ENCODE peak calls at places on chromosome 7, in nine cellular contexts. E, B, V, J, N, Z, S, M and G are unnamed samples.
A peak's percentile ranks its signal among the peaks of the same experiment; 100 is the strongest.

GRCh38 chr7:134919240-134919641 is 67.1 kb upstream of the AGBL3 start:
- DNase-seq in E (no peak), B (no peak), V (no peak), J (no peak), N (no peak), Z (no peak), S (no peak), M (no peak), G (no peak)

GRCh38 chr7:8190121-8190895 is 71.7 kb downstream of the ICA1 start:
- DNase-seq in E (peak; percentile 54), B (no peak), V (no peak), J (peak; percentile 54), N (no peak), Z (peak; percentile 40), S (peak; percentile 60), M (peak; percentile 62), G (no peak)

GRCh38 chr7:985915-986741 is 3.1 kb downstream of the CYP2W1 start:
- DNase-seq in E (no peak), B (no peak), V (peak; percentile 70), J (peak; percentile 49), N (no peak), Z (no peak), S (peak; percentile 55), M (no peak), G (no peak)

GRCh38 chr7:3538051-3538450 is 237.0 kb downstream of the SDK1 start:
- DNase-seq in E (no peak), B (no peak), V (no peak), J (no peak), N (no peak), Z (no peak), S (no peak), M (no peak), G (no peak)

GRCh38 chr7:43784030-43785001 is 25.8 kb downstream of the BLVRA start:
- DNase-seq in E (no peak), B (no peak), V (no peak), J (peak; percentile 6), N (no peak), Z (no peak), S (peak; percentile 53), M (no peak), G (no peak)

GRCh38 chr7:138465046-138465445 is 5.0 kb downstream of the TRIM24 start:
- DNase-seq in E (no peak), B (no peak), V (no peak), J (peak; percentile 23), N (no peak), Z (no peak), S (no peak), M (no peak), G (no peak)

GRCh38 chr7:15515201-15515777 is 46.5 kb downstream of the AGMO start:
- DNase-seq in E (no peak), B (no peak), V (no peak), J (peak; percentile 1), N (no peak), Z (no peak), S (peak; percentile 19), M (no peak), G (no peak)

GRCh38 chr7:44496385-44496784 is 5.9 kb upstream of the NUDCD3 start:
- DNase-seq in E (no peak), B (no peak), V (no peak), J (no peak), N (no peak), Z (no peak), S (no peak), M (no peak), G (no peak)

GRCh38 chr7:96080021-96080420 is 241.9 kb downstream of the SLC25A13 start:
- DNase-seq in E (peak; percentile 12), B (no peak), V (no peak), J (peak; percentile 37), N (no peak), Z (no peak), S (no peak), M (no peak), G (no peak)

GRCh38 chr7:94374231-94374630 is 20.5 kb upstream of the COL1A2 start:
- DNase-seq in E (no peak), B (peak; percentile 95), V (peak; percentile 92), J (peak; percentile 93), N (peak; percentile 73), Z (peak; percentile 36), S (peak; percentile 96), M (peak; percentile 51), G (peak; percentile 59)

GRCh38 chr7:135206887-135207738 is 4.2 kb downstream of the WDR91 start:
- DNase-seq in E (no peak), B (no peak), V (peak; percentile 29), J (no peak), N (no peak), Z (no peak), S (no peak), M (no peak), G (no peak)

GRCh38 chr7:2558620-2559282 is at the start of gene IQCE:
- DNase-seq in E (peak; percentile 95), B (peak; percentile 98), V (peak; percentile 98), J (peak; percentile 84), N (peak; percentile 98), Z (peak; percentile 96), S (peak; percentile 95), M (peak; percentile 95), G (peak; percentile 94)

GRCh38 chr7:57432583-57432982 is 17.4 kb upstream of the ZNF716 start:
- DNase-seq in E (no peak), B (no peak), V (no peak), J (no peak), N (no peak), Z (no peak), S (no peak), M (no peak), G (no peak)

GRCh38 chr7:57438244-57438643 is 11.7 kb upstream of the ZNF716 start:
- DNase-seq in E (no peak), B (no peak), V (no peak), J (no peak), N (no peak), Z (no peak), S (no peak), M (no peak), G (peak; percentile 7)

GRCh38 chr7:57443567-57443966 is 6.4 kb upstream of the ZNF716 start:
- DNase-seq in E (no peak), B (no peak), V (no peak), J (no peak), N (no peak), Z (no peak), S (no peak), M (no peak), G (no peak)

GRCh38 chr7:57437581-57437980 is 12.4 kb upstream of the ZNF716 start:
- DNase-seq in E (no peak), B (no peak), V (no peak), J (no peak), N (no peak), Z (no peak), S (no peak), M (no peak), G (peak; percentile 14)
- H3K9me3 ChIP-seq in E (no peaks in the 10 kb centered on the region), B (no peaks in the 10 kb centered on the region), V (no peaks in the 10 kb centered on the region), J (peaks cover 25% of the 10 kb centered on the region), N (peaks cover 14% of the 10 kb centered on the region), Z (peaks cover 46% of the 10 kb centered on the region), S (no peaks in the 10 kb centered on the region), M (no peaks in the 10 kb centered on the region), G (peaks cover 32% of the 10 kb centered on the region)

GRCh38 chr7:155717010-155717744 is 72.7 kb downstream of the RBM33 start:
- DNase-seq in E (no peak), B (no peak), V (peak; percentile 21), J (no peak), N (no peak), Z (no peak), S (no peak), M (no peak), G (no peak)

GRCh38 chr7:155713382-155713781 is 68.9 kb downstream of the RBM33 start:
- DNase-seq in E (no peak), B (peak; percentile 75), V (no peak), J (no peak), N (no peak), Z (peak; percentile 45), S (no peak), M (peak; percentile 52), G (no peak)

GRCh38 chr7:155714702-155715101 is 70.2 kb downstream of the RBM33 start:
- DNase-seq in E (no peak), B (no peak), V (no peak), J (no peak), N (no peak), Z (no peak), S (no peak), M (no peak), G (no peak)

GRCh38 chr7:155711081-155711480 is 66.6 kb downstream of the RBM33 start:
- DNase-seq in E (no peak), B (no peak), V (peak; percentile 56), J (no peak), N (no peak), Z (no peak), S (no peak), M (no peak), G (no peak)

DNA sequence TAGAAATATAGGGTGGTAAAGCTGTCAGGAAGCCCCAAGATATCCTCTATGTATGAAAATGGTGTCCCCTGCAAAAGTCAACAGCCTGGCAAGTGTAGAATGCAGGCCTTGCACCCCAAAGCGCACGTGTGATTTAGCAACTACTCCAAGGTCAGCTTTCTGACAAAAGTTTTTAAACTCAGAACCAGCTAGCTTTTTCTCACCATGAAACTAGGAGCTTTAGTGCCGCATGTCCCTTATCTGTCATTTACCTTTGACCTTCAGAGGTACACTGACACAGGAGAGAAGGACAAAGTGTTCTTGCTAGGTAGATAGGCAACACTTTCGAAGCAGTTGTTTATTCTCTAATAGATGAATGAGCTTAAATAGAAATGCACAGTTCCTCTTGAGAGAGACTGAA is 70.9 kb downstream of the RBM33 start:
- DNase-seq in E (no peak), B (no peak), V (no peak), J (no peak), N (no peak), Z (no peak), S (no peak), M (no peak), G (no peak)
- H3K36me3 ChIP-seq in E (peaks cover 32% of the 10 kb centered on the region), B (no peaks in the 10 kb centered on the region), V (peaks cover 10% of the 10 kb centered on the region), J (peaks cover 38% of the 10 kb centered on the region), N (peaks cover 15% of the 10 kb centered on the region), Z (peaks cover 84% of the 10 kb centered on the region), S (peaks cover 32% of the 10 kb centered on the region), M (peaks cover 12% of the 10 kb centered on the region), G (peaks cover 8% of the 10 kb centered on the region)

DNA sequence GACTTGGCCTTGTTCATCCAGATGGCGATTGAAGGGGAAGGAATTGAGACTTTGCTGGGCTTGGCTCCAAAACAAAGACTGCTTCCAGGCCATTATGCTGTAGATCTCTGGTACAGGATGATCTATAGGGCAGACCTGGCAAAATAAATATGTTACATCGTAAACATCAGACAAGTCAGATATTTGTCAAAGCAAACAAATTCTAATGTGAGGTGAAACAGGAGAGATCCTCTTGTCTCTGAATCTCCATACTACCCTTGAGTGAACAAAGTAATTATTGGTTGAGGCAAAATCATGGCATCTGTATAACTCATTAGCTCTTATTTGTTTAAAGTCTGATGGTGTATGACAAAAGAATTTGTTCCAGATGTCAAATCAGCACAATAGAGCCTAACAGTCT is 1291.5 kb downstream of the TYW1 start:
- DNase-seq in E (no peak), B (no peak), V (no peak), J (no peak), N (no peak), Z (no peak), S (no peak), M (no peak), G (no peak)
- H3K9me3 ChIP-seq in E (no peaks in the 10 kb centered on the region), B (peaks cover 1% of the 10 kb centered on the region), V (no peaks in the 10 kb centered on the region), J (peaks cover 2% of the 10 kb centered on the region), N (peaks cover 35% of the 10 kb centered on the region), Z (peaks cover 5% of the 10 kb centered on the region), S (no peaks in the 10 kb centered on the region), M (no peaks in the 10 kb centered on the region), G (peaks cover 2% of the 10 kb centered on the region)

DNA sequence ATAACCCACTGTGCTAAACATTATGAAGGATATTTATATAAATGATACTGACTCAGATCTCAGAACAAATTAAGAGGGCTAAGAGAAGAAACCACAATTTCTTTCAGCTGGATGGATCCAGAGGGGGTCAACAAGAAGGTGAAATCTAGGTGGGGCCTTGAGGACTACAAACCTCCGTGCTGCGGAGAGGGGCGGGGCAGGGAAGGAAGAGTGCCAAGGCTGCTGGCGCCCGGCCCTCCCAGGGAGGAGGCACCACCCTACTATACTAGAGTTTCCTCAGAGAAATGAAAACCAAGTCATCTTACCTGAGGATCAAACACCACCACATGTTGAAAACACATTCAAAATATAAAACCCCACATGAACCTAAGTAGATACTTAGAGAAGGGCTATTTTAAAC is 29.3 kb upstream of the CRYGN start:
- DNase-seq in E (no peak), B (no peak), V (no peak), J (no peak), N (no peak), Z (no peak), S (no peak), M (peak; percentile 65), G (no peak)
- H3K36me3 ChIP-seq in E (peaks cover 34% of the 10 kb centered on the region), B (peaks cover 3% of the 10 kb centered on the region), V (peaks cover 19% of the 10 kb centered on the region), J (peaks cover 44% of the 10 kb centered on the region), N (peaks cover 14% of the 10 kb centered on the region), Z (peaks cover 86% of the 10 kb centered on the region), S (peaks cover 41% of the 10 kb centered on the region), M (no peaks in the 10 kb centered on the region), G (peaks cover 15% of the 10 kb centered on the region)